ENCODE peak calls at places on chromosomes 4 and X, in eight cellular contexts. A, R, Q, J, D, H, N and M are unnamed samples.

GRCh38 chr4:141849778-141850177 is 213.4 kb downstream of the IL15 start:
- DNase-seq in A (no peak), R (no peak), Q (no peak), J (no peak), D (no peak), H (no peak), N (no peak), M (no peak)

GRCh38 chr4:8368061-8368481 is 72.5 kb downstream of the ACOX3 start:
- DNase-seq in A (no peak), R (no peak), Q (no peak), J (no peak), D (no peak), H (no peak), N (no peak), M (no peak)

GRCh38 chr4:124713213-124713592 is 671 bp upstream of the ANKRD50 start:
- DNase-seq in A (peak), R (peak), Q (peak), J (no peak), D (no peak), H (peak), N (peak), M (peak)

GRCh38 chr4:107800686-107801085 is 24.0 kb upstream of the SGMS2 start:
- DNase-seq in A (no peak), R (no peak), Q (no peak), J (no peak), D (no peak), H (no peak), N (no peak), M (no peak)

GRCh38 chr4:1348014-1348513 is 1.1 kb downstream of the UVSSA start:
- DNase-seq in A (no peak), R (no peak), Q (no peak), J (no peak), D (no peak), H (no peak), N (no peak), M (no peak)

GRCh38 chr4:173246719-173247118 is 78.1 kb downstream of the GALNT7 start:
- DNase-seq in A (no peak), R (no peak), Q (no peak), J (no peak), D (no peak), H (no peak), N (no peak), M (no peak)

GRCh38 chr4:127503111-127503510 is 129.6 kb upstream of the INTU start:
- DNase-seq in A (no peak), R (no peak), Q (peak), J (no peak), D (peak), H (no peak), N (no peak), M (no peak)

GRCh38 chr4:130486841-130487240 is 1390.9 kb downstream of the C4orf33 start:
- DNase-seq in A (no peak), R (no peak), Q (peak), J (no peak), D (no peak), H (no peak), N (no peak), M (no peak)

GRCh38 chrX:65300104-65300809 is 234.3 kb downstream of the LAS1L start:
- DNase-seq in A (no peak), R (no peak), Q (no peak), J (no peak), D (peak), H (no peak), N (no peak), M (no peak)

GRCh38 chrX:78357342-78358055 is 30.1 kb upstream of the CYSLTR1 start:
- DNase-seq in A (no peak), R (no peak), Q (no peak), J (no peak), D (no peak), H (no peak), N (no peak), M (no peak)

GRCh38 chr4:11424000-11424399 is 4.7 kb downstream of the HS3ST1 start:
- DNase-seq in A (peak), R (no peak), Q (peak), J (no peak), D (peak), H (peak), N (no peak), M (no peak)

GRCh38 chr4:52645315-52645714 is 13.8 kb downstream of the USP46 start:
- DNase-seq in A (no peak), R (no peak), Q (no peak), J (no peak), D (no peak), H (no peak), N (no peak), M (no peak)

GRCh38 chr4:124803641-124804040 is 91.1 kb upstream of the ANKRD50 start:
- DNase-seq in A (no peak), R (no peak), Q (peak), J (no peak), D (no peak), H (no peak), N (no peak), M (no peak)

GRCh38 chr4:90240333-90240732 is 113.1 kb downstream of the CCSER1 start:
- DNase-seq in A (no peak), R (no peak), Q (no peak), J (no peak), D (peak), H (no peak), N (no peak), M (no peak)

GRCh38 chrX:34918091-34918736 is 24.4 kb upstream of the FAM47B start:
- DNase-seq in A (no peak), R (no peak), Q (peak), J (no peak), D (no peak), H (peak), N (no peak), M (no peak)

GRCh38 chr4:100842856-100843255 is 325.0 kb upstream of the EMCN start:
- DNase-seq in A (no peak), R (no peak), Q (no peak), J (no peak), D (no peak), H (no peak), N (no peak), M (no peak)

GRCh38 chr4:132564920-132565319 is 584.2 kb upstream of the PCDH10 start:
- DNase-seq in A (no peak), R (no peak), Q (no peak), J (no peak), D (no peak), H (peak), N (peak), M (no peak)

GRCh38 chr4:69485130-69485529 is 10.6 kb downstream of the UGT2B4 start:
- DNase-seq in A (no peak), R (no peak), Q (no peak), J (no peak), D (no peak), H (no peak), N (no peak), M (no peak)
- H3K27ac ChIP-seq in A (no peak), R (no peak), Q (no peak), J (no peak), D (no peak), H (no peak), N (no peak), M (no peak)

GRCh38 chr4:69849297-69849696 is 10.6 kb downstream of the SULT1E1 start:
- DNase-seq in A (no peak), R (no peak), Q (no peak), J (no peak), D (no peak), H (no peak), N (no peak), M (no peak)
- H3K4me3 ChIP-seq in A (no peak), R (no peak), Q (no peak), J (no peak), D (no peak), H (no peak), N (no peak), M (no peak)

GRCh38 chrX:70436380-70436779 is 8.3 kb upstream of the DLG3 start:
- DNase-seq in A (peak), R (no peak), Q (no peak), J (no peak), D (peak), H (no peak), N (no peak), M (no peak)
- TF ChIP-seq CTCF in A (no peak), R (no peak), Q (no peak), J (no peak), D (peak), H (no peak), N (no peak), M (no peak)

GRCh38 chr4:82890602-82890912 is 396 bp downstream of the SEC31A start:
- DNase-seq in A (no peak), R (no peak), Q (no peak), J (no peak), D (no peak), H (no peak), N (no peak), M (no peak)
- H3K27ac ChIP-seq in A (peak), R (peak), Q (peak), J (peak), D (peak), H (peak), N (peak), M (peak)

GRCh38 chr4:186840222-186840701 is 116.6 kb upstream of the FAT1 start:
- DNase-seq in A (no peak), R (peak), Q (peak), J (no peak), D (no peak), H (no peak), N (peak), M (no peak)
- H3K4me3 ChIP-seq in A (no peak), R (no peak), Q (no peak), J (peak), D (no peak), H (no peak), N (no peak), M (no peak)

GRCh38 chrX:100685997-100686305 is 42.0 kb downstream of the SRPX2 start:
- DNase-seq in A (no peak), R (no peak), Q (no peak), J (no peak), D (no peak), H (no peak), N (no peak), M (no peak)
- TF ChIP-seq CTCF in A (no peak), R (no peak), Q (no peak), J (no peak), D (no peak), H (no peak), N (no peak), M (no peak)

DNA sequence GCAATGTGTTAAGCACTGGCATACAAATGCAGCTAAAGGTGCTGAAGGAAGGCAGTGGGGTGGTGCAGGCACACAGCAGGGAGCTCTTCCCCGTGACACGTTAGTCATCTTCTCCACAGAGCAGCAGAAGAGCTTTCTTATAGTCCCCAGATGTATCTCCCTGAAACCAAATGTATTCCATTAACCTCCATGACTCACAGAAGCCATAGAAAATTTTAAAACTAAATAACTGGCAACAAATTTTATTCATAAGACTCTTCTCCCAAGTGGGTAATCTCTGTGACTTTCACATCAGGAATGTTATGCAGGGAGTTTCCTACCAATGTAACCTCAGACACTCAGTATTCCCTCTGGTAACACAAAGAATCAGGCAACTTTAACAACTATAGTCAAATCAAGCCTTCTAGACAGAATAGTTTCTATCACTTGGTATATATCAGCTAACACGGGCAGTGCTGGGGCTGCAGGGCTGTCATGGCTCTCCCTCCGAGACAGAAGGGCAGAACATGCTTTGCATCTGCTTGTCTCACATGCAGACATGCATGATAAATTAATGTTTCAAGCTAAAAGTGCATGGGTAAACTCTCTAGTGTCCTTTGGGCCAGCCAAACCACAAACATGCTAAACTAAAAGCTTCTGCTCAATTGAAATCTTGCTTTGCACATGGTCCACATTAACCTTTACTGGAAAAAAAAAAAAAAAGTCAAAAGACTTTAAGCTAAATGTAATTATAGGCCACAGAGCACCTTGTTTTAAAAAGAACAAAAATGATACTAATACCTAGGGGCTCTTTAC is 28.2 kb downstream of the ANXA5 start:
- DNase-seq in A (no peak), R (no peak), Q (peak), J (no peak), D (no peak), H (no peak), N (no peak), M (no peak)
- H3K27ac ChIP-seq in A (peak), R (no peak), Q (peak), J (no peak), D (no peak), H (no peak), N (no peak), M (no peak)

DNA sequence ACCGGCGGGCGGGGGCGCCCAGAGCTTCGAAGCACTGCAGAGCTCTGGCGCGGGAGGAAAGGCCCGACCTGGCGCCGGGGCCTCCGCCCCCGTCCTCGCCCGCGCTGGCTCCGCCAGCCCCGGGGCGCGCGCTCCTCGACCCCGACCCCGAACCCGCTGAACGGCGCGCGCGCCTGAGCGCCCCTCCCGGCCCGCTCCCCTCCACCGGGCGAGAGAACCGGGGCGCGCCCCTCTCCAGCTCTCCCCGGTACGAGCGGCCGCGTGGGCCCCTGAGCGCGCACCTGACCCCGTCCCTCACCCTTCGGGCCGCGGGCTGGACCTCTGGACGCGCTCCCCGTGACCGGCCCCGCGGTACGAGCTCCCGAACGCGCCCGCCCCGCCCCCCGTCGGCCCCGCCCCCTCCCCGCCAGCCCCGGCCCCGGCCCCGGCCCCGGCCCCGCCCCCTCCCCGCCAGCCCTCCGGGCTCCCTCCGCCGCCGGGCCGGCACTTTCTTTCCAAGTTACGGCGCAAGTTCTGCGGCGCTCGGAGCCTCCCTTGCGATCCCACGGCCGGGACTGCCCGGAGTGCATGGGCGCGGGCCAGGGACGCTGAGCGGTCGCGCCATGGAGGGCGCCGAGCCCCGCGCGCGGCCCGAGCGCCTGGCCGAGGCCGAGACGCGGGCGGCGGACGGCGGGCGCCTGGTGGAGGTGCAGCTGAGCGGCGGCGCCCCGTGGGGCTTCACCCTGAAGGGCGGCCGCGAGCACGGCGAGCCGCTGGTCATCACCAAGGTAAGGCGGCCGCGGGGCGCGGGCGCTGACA is at the start of gene SHROOM2:
- DNase-seq in A (peak), R (no peak), Q (no peak), J (no peak), D (peak), H (peak), N (no peak), M (no peak)
- H3K4me3 ChIP-seq in A (no peak), R (peak), Q (peak), J (peak), D (peak), H (peak), N (no peak), M (peak)

DNA sequence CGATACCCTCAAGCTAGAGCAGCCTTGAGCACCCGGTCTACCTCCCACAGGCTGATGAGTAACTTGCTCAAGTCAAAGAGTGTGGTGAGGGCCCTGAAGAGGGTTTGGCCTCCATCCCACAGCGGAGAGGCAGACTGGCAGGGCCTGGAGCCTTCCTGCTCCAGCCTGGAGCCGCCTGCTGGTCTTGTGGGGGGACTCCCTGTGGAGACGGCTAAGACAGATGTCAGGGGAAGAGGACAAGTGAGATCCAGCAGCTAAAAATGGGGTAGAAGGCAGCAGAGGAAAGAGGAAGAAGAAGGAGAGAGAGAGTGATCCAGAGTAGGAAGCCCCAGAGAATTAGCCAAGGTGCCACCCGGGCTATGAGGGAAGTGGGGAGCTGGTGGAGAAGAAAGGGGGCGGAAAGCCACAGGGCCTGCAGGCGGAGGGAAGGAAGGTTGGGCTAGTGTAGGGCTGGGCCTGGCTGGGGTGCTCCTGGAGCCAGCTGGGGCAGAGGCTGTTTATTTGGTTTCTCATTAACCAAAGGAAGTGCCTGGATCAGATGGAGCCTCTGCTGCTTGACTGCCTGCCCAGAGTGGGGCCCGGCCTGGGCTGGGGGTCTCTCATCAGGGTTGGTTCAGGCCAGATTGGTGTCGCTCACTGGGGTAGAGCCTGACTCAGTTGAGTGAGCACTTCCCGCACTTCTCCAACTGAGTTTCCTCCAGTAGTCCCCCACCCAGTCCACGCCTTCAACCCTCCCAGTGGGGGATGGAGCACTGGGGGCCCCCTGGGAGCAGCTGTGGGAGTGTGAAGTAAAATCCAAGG is 14.2 kb downstream of the EFNB1 start:
- DNase-seq in A (no peak), R (peak), Q (peak), J (no peak), D (no peak), H (no peak), N (no peak), M (no peak)
- TF ChIP-seq CTCF in A (no peak), R (no peak), Q (no peak), J (no peak), D (no peak), H (no peak), N (no peak), M (no peak)